ENCODE peak calls at places on chromosomes 2 and 18, in five cellular contexts. One of them, this sample, is unnamed.

GRCh38 chr2:180366481-180366880 is 359.4 kb upstream of the CWC22 start:
- DNase-seq in stimulated activated CD4-positive, alpha-beta T cell treated with anti-CD3 and anti-CD28 coated beads, Interleukin-1b, Interleukin-23, amount 100 ng/mL, for 24 hours: no peak
- DNase-seq in NCI-H1092 treated with DMSO at 0.1 percent for 48 hours: no peak
- DNase-seq in body of pancreas: no peak
- DNase-seq in fibroblast of mammary gland: no peak
- DNase-seq in this sample: no peak

GRCh38 chr18:35407871-35408481 is 30.8 kb upstream of the ZNF396 start:
- DNase-seq in stimulated activated CD4-positive, alpha-beta T cell treated with anti-CD3 and anti-CD28 coated beads, Interleukin-1b, Interleukin-23, amount 100 ng/mL, for 24 hours: peak
- DNase-seq in NCI-H1092 treated with DMSO at 0.1 percent for 48 hours: peak
- DNase-seq in body of pancreas: peak
- DNase-seq in fibroblast of mammary gland: peak
- DNase-seq in this sample: no peak

GRCh38 chr2:12177052-12177994 is 430.9 kb downstream of the LPIN1 start:
- DNase-seq in stimulated activated CD4-positive, alpha-beta T cell treated with anti-CD3 and anti-CD28 coated beads, Interleukin-1b, Interleukin-23, amount 100 ng/mL, for 24 hours: no peak
- DNase-seq in NCI-H1092 treated with DMSO at 0.1 percent for 48 hours: no peak
- DNase-seq in body of pancreas: peak
- DNase-seq in fibroblast of mammary gland: peak
- DNase-seq in this sample: no peak

GRCh38 chr2:8138923-8139667 is 542.8 kb upstream of the ID2 start:
- DNase-seq in stimulated activated CD4-positive, alpha-beta T cell treated with anti-CD3 and anti-CD28 coated beads, Interleukin-1b, Interleukin-23, amount 100 ng/mL, for 24 hours: no peak
- DNase-seq in NCI-H1092 treated with DMSO at 0.1 percent for 48 hours: no peak
- DNase-seq in body of pancreas: no peak
- DNase-seq in fibroblast of mammary gland: peak
- DNase-seq in this sample: no peak

GRCh38 chr2:83578405-83578804 is 880.7 kb downstream of the SUCLG1 start:
- DNase-seq in stimulated activated CD4-positive, alpha-beta T cell treated with anti-CD3 and anti-CD28 coated beads, Interleukin-1b, Interleukin-23, amount 100 ng/mL, for 24 hours: no peak
- DNase-seq in NCI-H1092 treated with DMSO at 0.1 percent for 48 hours: no peak
- DNase-seq in body of pancreas: no peak
- DNase-seq in fibroblast of mammary gland: no peak
- DNase-seq in this sample: no peak

GRCh38 chr2:1366546-1367134 is 46.6 kb upstream of the TPO start:
- DNase-seq in stimulated activated CD4-positive, alpha-beta T cell treated with anti-CD3 and anti-CD28 coated beads, Interleukin-1b, Interleukin-23, amount 100 ng/mL, for 24 hours: no peak
- DNase-seq in NCI-H1092 treated with DMSO at 0.1 percent for 48 hours: peak
- DNase-seq in body of pancreas: peak
- DNase-seq in fibroblast of mammary gland: no peak
- DNase-seq in this sample: no peak

GRCh38 chr2:136327162-136327852 is 209.4 kb upstream of the CXCR4 start:
- DNase-seq in stimulated activated CD4-positive, alpha-beta T cell treated with anti-CD3 and anti-CD28 coated beads, Interleukin-1b, Interleukin-23, amount 100 ng/mL, for 24 hours: peak
- DNase-seq in NCI-H1092 treated with DMSO at 0.1 percent for 48 hours: no peak
- DNase-seq in body of pancreas: no peak
- DNase-seq in fibroblast of mammary gland: no peak
- DNase-seq in this sample: no peak

GRCh38 chr2:222708274-222708710 is 36.8 kb downstream of the MOGAT1 start:
- DNase-seq in stimulated activated CD4-positive, alpha-beta T cell treated with anti-CD3 and anti-CD28 coated beads, Interleukin-1b, Interleukin-23, amount 100 ng/mL, for 24 hours: peak
- DNase-seq in NCI-H1092 treated with DMSO at 0.1 percent for 48 hours: peak
- DNase-seq in body of pancreas: peak
- DNase-seq in fibroblast of mammary gland: peak
- DNase-seq in this sample: peak

GRCh38 chr2:238635637-238636036 is 208.9 kb downstream of the ASB1 start:
- DNase-seq in stimulated activated CD4-positive, alpha-beta T cell treated with anti-CD3 and anti-CD28 coated beads, Interleukin-1b, Interleukin-23, amount 100 ng/mL, for 24 hours: no peak
- DNase-seq in NCI-H1092 treated with DMSO at 0.1 percent for 48 hours: no peak
- DNase-seq in body of pancreas: no peak
- DNase-seq in fibroblast of mammary gland: peak
- DNase-seq in this sample: peak